ENCODE peak calls at places on chromosomes 6 and 20, in five cellular contexts. G, Z, I, P and R are unnamed samples.

GRCh38 chr6:107832146-107833056 is 8.3 kb upstream of the SCML4 start:
- DNase-seq in Z (no peak), I (no peak), P (no peak), G (no peak), R (no peak)

GRCh38 chr6:170091639-170092579 is 199.0 kb downstream of the DLL1 start:
- DNase-seq in G (peak; percentile 5), P (no peak), Z (no peak), I (no peak), R (peak; percentile 9)

GRCh38 chr20:3927486-3928291 is 38.5 kb downstream of the PANK2 start:
- DNase-seq in P (no peak), G (no peak), I (peak; percentile 73), Z (peak; percentile 37), R (no peak)

GRCh38 chr6:84897874-84898635 is 133.7 kb upstream of the TBX18 start:
- DNase-seq in I (no peak), G (no peak), P (no peak), Z (no peak), R (no peak)

GRCh38 chr6:35139924-35140524 is 1.1 kb downstream of the TCP11 start:
- DNase-seq in I (no peak), Z (peak; percentile 26), G (peak; percentile 56), P (no peak), R (peak; percentile 66)

GRCh38 chr20:48697845-48698491 is 129.8 kb downstream of the PREX1 start:
- DNase-seq in G (peak; percentile 86), P (no peak), I (peak; percentile 94), Z (peak; percentile 72), R (peak; percentile 70)

GRCh38 chr6:33640361-33640760 is 19.2 kb downstream of the ITPR3 start:
- DNase-seq in I (no peak), Z (no peak), P (no peak), G (no peak), R (no peak)

GRCh38 chr6:108667984-108668383 is 107.3 kb downstream of the FOXO3 start:
- DNase-seq in P (peak; percentile 84), I (no peak), Z (no peak), G (no peak), R (no peak)

GRCh38 chr6:100538086-100538485 is 73.4 kb upstream of the SIM1 start:
- DNase-seq in G (no peak), I (no peak), P (no peak), Z (no peak), R (no peak)

DNA sequence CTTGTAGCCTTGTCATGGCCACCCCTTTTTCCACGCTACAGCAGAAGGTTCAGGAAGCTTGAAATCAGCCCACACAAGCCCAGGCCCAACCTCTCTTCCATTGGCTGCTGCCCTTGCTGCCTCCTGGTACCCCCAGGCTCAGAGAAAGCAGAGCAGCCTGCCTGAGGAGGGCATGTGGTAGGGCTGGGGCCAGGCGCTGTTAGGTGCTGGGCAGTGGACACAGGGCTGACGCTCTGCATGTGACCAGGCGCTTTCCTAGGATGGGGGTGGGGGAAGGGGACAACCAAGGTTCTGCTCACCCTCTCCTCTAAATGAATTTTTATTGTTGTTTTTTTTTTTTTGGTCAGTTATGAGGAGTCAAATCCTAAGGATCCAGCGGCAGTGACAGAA is 36.3 kb upstream of the ID1 start:
- DNase-seq in G (no peak), P (no peak), Z (no peak), I (no peak), R (no peak)
- H3K4me1 ChIP-seq in G (peaks cover 26% of the 10 kb centered on the region), P (peaks cover 42% of the 10 kb centered on the region), Z (peaks cover 30% of the 10 kb centered on the region), I (peaks cover 36% of the 10 kb centered on the region), R (peaks cover 3% of the 10 kb centered on the region)

GRCh38 chr6:87136963-87137362 is 18.4 kb upstream of the ZNF292 start:
- DNase-seq in P (no peak), I (no peak), Z (no peak), G (no peak), R (no peak)

DNA sequence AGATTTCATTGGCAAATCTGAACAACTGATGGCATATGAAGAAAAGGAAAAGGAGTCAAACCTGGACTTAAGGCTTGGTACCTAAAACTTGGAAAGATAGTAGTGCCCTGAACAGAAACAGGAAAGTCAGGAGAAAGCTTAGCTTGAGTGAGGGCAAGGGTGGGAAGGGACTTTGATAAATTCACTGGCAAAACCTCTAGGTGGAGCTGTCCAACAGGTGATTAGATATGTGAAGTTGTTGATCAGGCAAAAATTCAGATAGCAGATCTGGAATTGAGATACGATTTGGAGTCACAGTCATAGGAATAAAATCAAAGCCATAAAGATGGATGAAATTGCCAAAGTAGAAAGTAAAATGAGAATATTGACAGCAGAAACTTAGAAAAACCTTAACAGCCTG is 16.1 kb upstream of the ZNF292 start:
- DNase-seq in G (peak; percentile 27), I (no peak), Z (no peak), P (no peak), R (no peak)
- TF ChIP-seq CTCF in G (peak; percentile 48), I (peak; percentile 84), Z (peak; percentile 78), P (peak; percentile 59), R (no peak)

GRCh38 chr6:43496370-43497128 is 13.6 kb downstream of the LRRC73 start:
- DNase-seq in G (no peak), I (no peak), Z (no peak), P (no peak), R (no peak)

GRCh38 chr6:43494321-43494720 is 15.8 kb downstream of the LRRC73 start:
- DNase-seq in Z (no peak), I (no peak), P (no peak), G (no peak), R (no peak)

GRCh38 chr6:43494766-43495165 is 15.4 kb downstream of the LRRC73 start:
- DNase-seq in I (no peak), G (no peak), Z (no peak), P (no peak), R (no peak)

GRCh38 chr6:43497129-43497396 is 13.1 kb downstream of the LRRC73 start:
- DNase-seq in P (no peak), Z (no peak), G (no peak), I (no peak), R (no peak)

DNA sequence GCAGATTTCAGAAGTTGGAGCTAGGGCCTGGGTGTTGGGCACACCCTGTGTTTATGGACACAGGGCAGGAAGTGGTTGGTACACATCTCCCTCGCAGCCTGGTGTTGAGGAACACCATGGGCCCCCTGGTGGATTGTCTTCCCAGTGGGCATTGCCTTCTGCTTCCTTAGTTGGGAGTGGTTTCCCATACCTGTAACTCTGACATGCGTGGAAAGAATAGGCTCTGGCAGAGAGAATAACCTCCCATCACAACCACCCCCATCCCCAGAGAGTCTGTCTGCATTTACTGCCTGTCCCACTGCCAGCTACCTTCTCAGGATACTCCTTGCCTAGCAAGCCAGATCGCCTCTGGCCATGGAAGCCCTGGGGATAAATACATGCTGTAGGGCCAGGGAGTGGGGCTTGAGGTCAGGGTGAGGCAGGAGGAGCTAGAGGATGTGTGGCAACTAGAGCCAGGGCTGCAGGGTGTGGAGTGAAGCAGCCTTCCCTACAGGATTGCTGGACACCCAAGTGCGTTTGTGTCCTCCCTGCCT is 14.7 kb downstream of the LRRC73 start:
- DNase-seq in I (no peak), P (no peak), Z (no peak), G (no peak), R (no peak)
- H3K4me1 ChIP-seq in I (peaks cover 25% of the 10 kb centered on the region), P (peaks cover 52% of the 10 kb centered on the region), Z (peaks cover 25% of the 10 kb centered on the region), G (peaks cover 12% of the 10 kb centered on the region), R (peaks cover 18% of the 10 kb centered on the region)

DNA sequence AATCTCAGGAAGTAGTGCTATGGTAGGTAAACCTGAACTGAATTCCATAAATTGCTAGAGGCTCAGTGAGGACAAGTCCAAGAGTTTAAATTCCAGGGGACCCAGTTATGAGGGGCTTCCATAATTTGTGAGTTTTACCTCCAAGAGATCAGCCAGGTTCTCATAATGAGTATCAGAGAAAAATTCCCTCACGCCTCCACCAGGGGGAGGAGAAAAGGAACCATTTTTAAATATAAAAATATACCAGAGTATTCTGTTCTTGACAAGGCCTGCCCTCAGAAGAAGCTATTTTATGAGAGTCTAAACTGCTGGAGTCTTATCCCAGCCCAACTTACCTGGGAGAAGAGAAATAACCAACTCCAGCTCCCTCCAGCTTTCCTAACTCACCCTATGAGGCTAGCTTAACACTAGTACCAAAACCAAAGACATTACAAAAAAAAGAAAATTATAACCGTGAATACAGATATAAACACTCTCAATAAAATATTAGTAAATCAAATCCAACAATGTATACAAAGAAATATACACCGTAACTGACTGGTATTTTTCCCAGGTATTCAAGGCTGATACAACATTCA is 158.7 kb downstream of the TFAP2A start:
- DNase-seq in G (no peak), P (no peak), Z (no peak), I (no peak), R (no peak)
- TF ChIP-seq CTCF in G (peak; percentile 9), P (no peak), Z (peak; percentile 10), I (peak; percentile 31), R (no peak)

GRCh38 chr6:15250440-15251168 is 4.7 kb downstream of the JARID2 start:
- DNase-seq in G (no peak), Z (no peak), I (no peak), P (no peak), R (no peak)
- H3K4me1 ChIP-seq in G (peaks cover 47% of the 10 kb centered on the region), Z (peaks cover 32% of the 10 kb centered on the region), I (peaks cover 36% of the 10 kb centered on the region), P (peaks cover 42% of the 10 kb centered on the region), R (no peaks in the 10 kb centered on the region)